ENCODE peak calls at places on chromosomes 13 and 19, in five cellular contexts. K is putamen; B is EH; E is AG09309; X is activated CD4-positive, alpha-beta T cell treated with anti-CD3 and anti-CD28 coated beads for 48 hours. N is an unnamed sample.

GRCh38 chr13:28819748-28820098 is 416 bp upstream of the MTUS2 start:
- DNase-seq in K (peak), B (peak), E (no peak), X (peak), N (peak)

GRCh38 chr13:94209110-94209509 is 270.4 kb downstream of the DCT start:
- DNase-seq in K (no peak), B (no peak), E (no peak), X (no peak), N (no peak)

GRCh38 chr19:32181356-32181920 is 164.0 kb upstream of the ZNF507 start:
- DNase-seq in K (no peak), B (no peak), E (no peak), X (no peak), N (no peak)

GRCh38 chr13:43831088-43831487 is 44.3 kb upstream of the ENOX1 start:
- DNase-seq in K (no peak), B (peak), E (no peak), X (no peak), N (no peak)

GRCh38 chr13:38303816-38304215 is 45.8 kb upstream of the UFM1 start:
- DNase-seq in K (no peak), B (no peak), E (no peak), X (no peak), N (no peak)

GRCh38 chr13:50438351-50438750 is 405.1 kb downstream of the DLEU7 start:
- DNase-seq in K (no peak), B (no peak), E (no peak), X (no peak), N (no peak)

GRCh38 chr13:79802389-79803140 is 321.6 kb downstream of the NDFIP2 start:
- DNase-seq in K (no peak), B (no peak), E (no peak), X (no peak), N (no peak)

GRCh38 chr13:46136688-46137087 is 31.9 kb upstream of the CPB2 start:
- DNase-seq in K (no peak), B (no peak), E (no peak), X (no peak), N (no peak)

GRCh38 chr13:109871018-109871370 is 84.6 kb upstream of the IRS2 start:
- DNase-seq in K (no peak), B (peak), E (peak), X (no peak), N (no peak)

GRCh38 chr19:54434112-54434861 is 14.7 kb upstream of the LENG8 start:
- DNase-seq in K (no peak), B (no peak), E (no peak), X (no peak), N (no peak)

GRCh38 chr19:48735031-48735615 is 5.3 kb downstream of the RASIP1 start:
- DNase-seq in K (no peak), B (peak), E (no peak), X (no peak), N (no peak)

GRCh38 chr13:28239374-28239773 is 101.0 kb downstream of the PAN3 start:
- DNase-seq in K (no peak), B (peak), E (no peak), X (no peak), N (no peak)

GRCh38 chr13:21123956-21124355 is 52.4 kb downstream of the SKA3 start:
- DNase-seq in K (no peak), B (no peak), E (no peak), X (no peak), N (no peak)

GRCh38 chr19:6088677-6089063 is 21.6 kb downstream of the RFX2 start:
- DNase-seq in K (no peak), B (peak), E (no peak), X (no peak), N (no peak)

GRCh38 chr13:95411641-95412040 is 110.4 kb upstream of the ABCC4 start:
- DNase-seq in K (no peak), B (peak), E (no peak), X (no peak), N (no peak)

N was measured in stimulated activated CD4-positive, alpha-beta T cell treated with anti-CD3 and anti-CD28 coated beads, Interleukin-15, amount 100 ng/mL, for 24 hours.